ENCODE peak calls at places on chromosomes 7 and 10, in seven cellular contexts. K is GM04504; A is stimulated activated CD8-positive, alpha-beta memory T cell treated with anti-CD3 and anti-CD28 coated beads, Interleukin-12 subunit alpha, Interleukin-12 subunit beta, amount 100 ng/mL, for 4 hours; Q is fibroblast of lung; P is G401; X is glutamatergic neuron; H is NCI-H460. D is an unnamed sample.

GRCh38 chr7:11726251-11727155 is 105.5 kb downstream of the THSD7A start:
- DNase-seq in K (peak), A (no peak), Q (peak), P (no peak), X (no peak), H (no peak), D (no peak)

GRCh38 chr10:87818505-87819273 is 663 bp upstream of the ATAD1 start:
- DNase-seq in K (no peak), A (peak), Q (peak), P (peak), X (peak), H (peak), D (peak)

GRCh38 chr7:24741691-24742639 is 15.3 kb downstream of the GSDME start:
- DNase-seq in K (peak), A (no peak), Q (peak), P (no peak), X (no peak), H (no peak), D (no peak)

GRCh38 chr10:61301560-61301959 is 151.6 kb downstream of the TMEM26 start:
- DNase-seq in K (no peak), A (no peak), Q (peak), P (no peak), X (no peak), H (no peak), D (no peak)

GRCh38 chr10:14889318-14889717 is 10.7 kb downstream of the SUV39H2 start:
- DNase-seq in K (no peak), A (no peak), Q (peak), P (no peak), X (no peak), H (no peak), D (peak)

GRCh38 chr10:93897070-93897797 is 3.5 kb downstream of the SLC35G1 start:
- DNase-seq in K (no peak), A (no peak), Q (no peak), P (no peak), X (no peak), H (no peak), D (no peak)

GRCh38 chr7:47147213-47147631 is 434.7 kb downstream of the TNS3 start:
- DNase-seq in K (no peak), A (no peak), Q (no peak), P (no peak), X (no peak), H (no peak), D (no peak)

GRCh38 chr7:92691578-92691977 is 101.4 kb upstream of the FAM133B start:
- DNase-seq in K (peak), A (no peak), Q (peak), P (peak), X (no peak), H (peak), D (peak)

GRCh38 chr7:67625257-67625713 is 628.7 kb downstream of the TYW1 start:
- DNase-seq in K (peak), A (no peak), Q (peak), P (peak), X (peak), H (peak), D (peak)

GRCh38 chr7:150314639-150315239 is 8.4 kb upstream of the LRRC61 start:
- DNase-seq in K (no peak), A (no peak), Q (no peak), P (no peak), X (no peak), H (no peak), D (no peak)

GRCh38 chr10:7311256-7312178 is 99.3 kb downstream of the SFMBT2 start:
- DNase-seq in K (no peak), A (no peak), Q (no peak), P (no peak), X (no peak), H (peak), D (no peak)

GRCh38 chr7:157682946-157683239 is 346.1 kb downstream of the DNAJB6 start:
- DNase-seq in K (no peak), A (no peak), Q (no peak), P (no peak), X (no peak), H (no peak), D (no peak)

GRCh38 chr7:126774077-126774476 is 478.7 kb downstream of the GRM8 start:
- DNase-seq in K (no peak), A (no peak), Q (no peak), P (no peak), X (no peak), H (no peak), D (no peak)

GRCh38 chr10:8702181-8702580 is 647.7 kb downstream of the GATA3 start:
- DNase-seq in K (no peak), A (no peak), Q (no peak), P (no peak), X (no peak), H (no peak), D (no peak)

GRCh38 chr7:129522088-129522970 is 20.0 kb downstream of the SMKR1 start:
- DNase-seq in K (no peak), A (no peak), Q (no peak), P (no peak), X (peak), H (no peak), D (no peak)

GRCh38 chr10:77969029-77969635 is 42.6 kb upstream of the DLG5 start:
- DNase-seq in K (no peak), A (no peak), Q (no peak), P (no peak), X (no peak), H (no peak), D (no peak)

GRCh38 chr10:70118196-70118595 is 14.4 kb downstream of the AIFM2 start:
- DNase-seq in K (no peak), A (no peak), Q (no peak), P (no peak), X (no peak), H (no peak), D (no peak)

GRCh38 chr7:106660862-106661720 is at the start of gene CCDC71L:
- DNase-seq in K (peak), A (peak), Q (peak), P (peak), X (peak), H (peak), D (peak)

GRCh38 chr7:75611557-75612178 is 119.5 kb downstream of the SPDYE5 start:
- DNase-seq in K (no peak), A (no peak), Q (no peak), P (peak), X (no peak), H (no peak), D (no peak)

GRCh38 chr10:124521429-124521871 is 59.8 kb downstream of the LHPP start:
- DNase-seq in K (no peak), A (no peak), Q (no peak), P (no peak), X (no peak), H (no peak), D (no peak)

GRCh38 chr7:81560708-81561107 is 209.1 kb downstream of the HGF start:
- DNase-seq in K (no peak), A (no peak), Q (no peak), P (no peak), X (no peak), H (no peak), D (no peak)

GRCh38 chr7:85185355-85186082 is 1.3 kb downstream of the SEMA3D start:
- DNase-seq in K (no peak), A (no peak), Q (peak), P (no peak), X (peak), H (no peak), D (no peak)

GRCh38 chr7:69169356-69169755 is 428.9 kb upstream of the AUTS2 start:
- DNase-seq in K (no peak), A (no peak), Q (no peak), P (peak), X (no peak), H (no peak), D (no peak)

GRCh38 chr10:124032982-124033886 is 60.2 kb downstream of the CHST15 start:
- DNase-seq in K (no peak), A (no peak), Q (peak), P (no peak), X (no peak), H (no peak), D (no peak)

GRCh38 chr10:111598433-111599059 is 521.7 kb downstream of the ADRA2A start:
- DNase-seq in K (peak), A (no peak), Q (peak), P (peak), X (peak), H (peak), D (peak)

GRCh38 chr7:85111761-85112160 is 75.1 kb downstream of the SEMA3D start:
- DNase-seq in K (no peak), A (no peak), Q (no peak), P (no peak), X (no peak), H (no peak), D (no peak)

GRCh38 chr10:132401396-132402168 is 4.6 kb downstream of the PWWP2B start:
- DNase-seq in K (no peak), A (no peak), Q (no peak), P (no peak), X (no peak), H (no peak), D (no peak)

D was measured in Karpas-422.